ENCODE peak calls at places on chromosomes 5 and 9, in six cellular contexts. One of them, this sample, is unnamed.
A peak's percentile ranks its signal among the peaks of the same experiment; 100 is the strongest.

GRCh38 chr5:74594172-74595040 is 46.1 kb downstream of the ENC1 start:
- DNase-seq in mesendoderm: no peak
- DNase-seq in IMR-90: peak; percentile 29
- DNase-seq in H9: no peak
- DNase-seq in mesenchymal stem cell: peak; percentile 33
- DNase-seq in neuronal stem cell: no peak
- DNase-seq in this sample: no peak

GRCh38 chr9:37410969-37411785 is 11.3 kb upstream of the GRHPR start:
- DNase-seq in mesendoderm: peak; percentile 49
- DNase-seq in IMR-90: peak; percentile 15
- DNase-seq in H9: peak; percentile 74
- DNase-seq in mesenchymal stem cell: no peak
- DNase-seq in neuronal stem cell: no peak
- DNase-seq in this sample: peak; percentile 74

GRCh38 chr5:67299317-67299716 is 102.7 kb upstream of the CD180 start:
- DNase-seq in mesendoderm: no peak
- DNase-seq in IMR-90: peak; percentile 13
- DNase-seq in H9: no peak
- DNase-seq in mesenchymal stem cell: peak; percentile 50
- DNase-seq in neuronal stem cell: no peak
- DNase-seq in this sample: no peak

GRCh38 chr9:16563446-16563845 is 307.0 kb downstream of the BNC2 start:
- DNase-seq in mesendoderm: no peak
- DNase-seq in IMR-90: peak; percentile 16
- DNase-seq in H9: no peak
- DNase-seq in mesenchymal stem cell: no peak
- DNase-seq in neuronal stem cell: no peak
- DNase-seq in this sample: no peak

GRCh38 chr5:76688836-76689235 is 27.1 kb upstream of the F2R start:
- DNase-seq in mesendoderm: no peak
- DNase-seq in IMR-90: peak; percentile 53
- DNase-seq in H9: no peak
- DNase-seq in mesenchymal stem cell: peak; percentile 48
- DNase-seq in neuronal stem cell: no peak
- DNase-seq in this sample: no peak

GRCh38 chr5:96721351-96721970 is 59.3 kb downstream of the CAST start:
- DNase-seq in mesendoderm: no peak
- DNase-seq in IMR-90: peak; percentile 62
- DNase-seq in H9: no peak
- DNase-seq in mesenchymal stem cell: peak; percentile 69
- DNase-seq in neuronal stem cell: no peak
- DNase-seq in this sample: no peak

GRCh38 chr5:88682797-88683496 is 200.0 kb downstream of the MEF2C start:
- DNase-seq in mesendoderm: no peak
- DNase-seq in IMR-90: no peak
- DNase-seq in H9: no peak
- DNase-seq in mesenchymal stem cell: no peak
- DNase-seq in neuronal stem cell: no peak
- DNase-seq in this sample: no peak

GRCh38 chr5:159156839-159157238 is 52.5 kb downstream of the RNF145 start:
- DNase-seq in mesendoderm: peak; percentile 76
- DNase-seq in IMR-90: peak; percentile 83
- DNase-seq in H9: no peak
- DNase-seq in mesenchymal stem cell: peak; percentile 75
- DNase-seq in neuronal stem cell: peak; percentile 59
- DNase-seq in this sample: no peak

GRCh38 chr5:150448960-150449490 is 514 bp downstream of the RPS14 start:
- DNase-seq in mesendoderm: no peak
- DNase-seq in IMR-90: no peak
- DNase-seq in H9: no peak
- DNase-seq in mesenchymal stem cell: peak; percentile 51
- DNase-seq in neuronal stem cell: no peak
- DNase-seq in this sample: no peak

GRCh38 chr5:58410441-58410840 is 49.4 kb downstream of the PLK2 start:
- DNase-seq in mesendoderm: peak; percentile 56
- DNase-seq in IMR-90: peak; percentile 95
- DNase-seq in H9: no peak
- DNase-seq in mesenchymal stem cell: peak; percentile 76
- DNase-seq in neuronal stem cell: no peak
- DNase-seq in this sample: no peak

GRCh38 chr9:136231478-136232297 is 13.9 kb downstream of the QSOX2 start:
- DNase-seq in mesendoderm: no peak
- DNase-seq in IMR-90: no peak
- DNase-seq in H9: no peak
- DNase-seq in mesenchymal stem cell: no peak
- DNase-seq in neuronal stem cell: no peak
- DNase-seq in this sample: no peak

GRCh38 chr5:152405145-152405544 is at the start of gene NMUR2:
- DNase-seq in mesendoderm: peak; percentile 75
- DNase-seq in IMR-90: no peak
- DNase-seq in H9: peak; percentile 88
- DNase-seq in mesenchymal stem cell: no peak
- DNase-seq in neuronal stem cell: peak; percentile 39
- DNase-seq in this sample: peak; percentile 57

GRCh38 chr9:76044420-76044819 is 153.9 kb downstream of the PCSK5 start:
- DNase-seq in mesendoderm: no peak
- DNase-seq in IMR-90: peak; percentile 24
- DNase-seq in H9: no peak
- DNase-seq in mesenchymal stem cell: no peak
- DNase-seq in neuronal stem cell: no peak
- DNase-seq in this sample: no peak

GRCh38 chr5:176402684-176403083 is 13.7 kb downstream of the CLTB start:
- DNase-seq in mesendoderm: no peak
- DNase-seq in IMR-90: no peak
- DNase-seq in H9: no peak
- DNase-seq in mesenchymal stem cell: no peak
- DNase-seq in neuronal stem cell: no peak
- DNase-seq in this sample: no peak

GRCh38 chr5:75622564-75622963 is 11.3 kb downstream of the ANKDD1B start:
- DNase-seq in mesendoderm: no peak
- DNase-seq in IMR-90: peak; percentile 18
- DNase-seq in H9: no peak
- DNase-seq in mesenchymal stem cell: no peak
- DNase-seq in neuronal stem cell: no peak
- DNase-seq in this sample: no peak

GRCh38 chr9:132651259-132651658 is 18.5 kb downstream of the DDX31 start:
- DNase-seq in mesendoderm: no peak
- DNase-seq in IMR-90: peak; percentile 98
- DNase-seq in H9: no peak
- DNase-seq in mesenchymal stem cell: peak; percentile 95
- DNase-seq in neuronal stem cell: no peak
- DNase-seq in this sample: no peak

GRCh38 chr9:89183146-89183545 is 4.5 kb upstream of the SHC3 start:
- DNase-seq in mesendoderm: no peak
- DNase-seq in IMR-90: no peak
- DNase-seq in H9: no peak
- DNase-seq in mesenchymal stem cell: no peak
- DNase-seq in neuronal stem cell: no peak
- DNase-seq in this sample: no peak

GRCh38 chr5:181215997-181216982 is 6.8 kb upstream of the TRIM41 start:
- DNase-seq in mesendoderm: no peak
- DNase-seq in IMR-90: no peak
- DNase-seq in H9: peak; percentile 43
- DNase-seq in mesenchymal stem cell: no peak
- DNase-seq in neuronal stem cell: no peak
- DNase-seq in this sample: no peak

GRCh38 chr5:111254613-111255012 is 30.4 kb downstream of the CAMK4 start:
- DNase-seq in mesendoderm: no peak
- DNase-seq in IMR-90: peak; percentile 40
- DNase-seq in H9: no peak
- DNase-seq in mesenchymal stem cell: peak; percentile 64
- DNase-seq in neuronal stem cell: no peak
- DNase-seq in this sample: no peak

DNA sequence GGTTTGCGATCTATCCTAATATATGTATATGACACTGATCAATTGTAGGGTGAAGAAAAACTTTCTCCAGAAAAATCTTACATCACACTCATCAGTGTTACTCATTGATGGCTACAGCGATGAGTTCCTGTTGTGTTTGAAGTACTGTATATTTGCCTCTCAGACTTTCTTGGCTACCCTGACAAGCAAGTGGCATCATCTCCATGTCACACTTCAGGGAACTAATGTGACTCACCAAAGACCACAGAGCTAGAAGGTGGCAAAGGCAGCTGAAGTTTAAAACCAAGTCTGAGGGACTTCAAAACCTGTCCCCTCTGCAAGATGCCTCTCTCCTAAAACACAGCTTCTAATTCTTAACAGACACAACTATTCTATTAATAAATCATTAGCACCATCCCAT is 451.4 kb downstream of the CTNND2 start:
- DNase-seq in mesendoderm: no peak
- DNase-seq in IMR-90: no peak
- DNase-seq in H9: no peak
- DNase-seq in mesenchymal stem cell: no peak
- DNase-seq in neuronal stem cell: no peak
- DNase-seq in this sample: no peak
- H4K8ac ChIP-seq in mesendoderm: no peak overlapping the region
- H4K8ac ChIP-seq in IMR-90: no peak overlapping the region
- H4K8ac ChIP-seq in H9: no peak overlapping the region
- H4K8ac ChIP-seq in mesenchymal stem cell: no peak overlapping the region
- H4K8ac ChIP-seq in neuronal stem cell: no peak overlapping the region
- H4K8ac ChIP-seq in this sample: no peak overlapping the region

DNA sequence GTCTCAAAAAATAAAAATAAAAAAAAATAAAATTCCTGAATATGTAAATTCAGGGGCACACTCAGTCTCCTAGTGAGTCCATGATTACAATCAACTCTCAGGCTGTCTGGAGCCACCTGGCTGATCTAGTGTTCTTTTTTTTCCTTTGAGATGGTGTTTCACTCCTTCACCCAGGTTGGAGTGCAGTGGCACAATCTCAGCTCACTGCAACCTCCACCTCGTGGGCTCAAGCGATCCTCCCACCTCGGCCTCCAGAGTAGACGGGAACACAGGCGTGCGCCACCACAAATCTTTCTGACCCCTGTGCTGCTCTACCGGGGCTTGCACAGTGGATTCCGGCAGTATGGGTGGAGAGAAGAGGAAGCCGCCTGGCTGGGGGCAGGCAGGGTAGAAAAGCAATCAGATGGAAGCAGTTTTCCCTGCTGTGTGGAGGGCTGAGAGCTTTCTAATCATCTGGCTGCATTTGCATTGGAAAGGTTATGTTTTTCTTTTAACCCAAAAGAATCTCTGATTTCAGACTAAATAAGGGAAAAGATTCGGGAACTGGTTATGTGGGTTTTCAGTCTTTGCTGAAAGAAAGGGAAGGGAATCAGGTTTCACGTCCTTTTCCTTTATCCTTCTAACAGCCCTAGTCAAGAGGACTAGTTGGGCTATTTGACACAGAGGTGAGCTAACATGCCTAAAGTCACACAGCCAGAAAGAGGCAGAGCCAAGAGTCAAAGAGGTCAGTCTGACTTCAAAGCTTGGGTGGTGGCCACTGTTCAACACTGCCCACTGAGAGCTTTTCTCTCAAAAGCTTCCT is 26.3 kb upstream of the CORO2A start:
- DNase-seq in mesendoderm: peak; percentile 47
- DNase-seq in IMR-90: peak; percentile 27
- DNase-seq in H9: peak; percentile 76
- DNase-seq in mesenchymal stem cell: no peak
- DNase-seq in neuronal stem cell: no peak
- DNase-seq in this sample: peak; percentile 50
- H4K8ac ChIP-seq in mesendoderm: no peak overlapping the region
- H4K8ac ChIP-seq in IMR-90: peak overlapping the region; percentile 26
- H4K8ac ChIP-seq in H9: no peak overlapping the region
- H4K8ac ChIP-seq in mesenchymal stem cell: no peak overlapping the region
- H4K8ac ChIP-seq in neuronal stem cell: no peak overlapping the region
- H4K8ac ChIP-seq in this sample: no peak overlapping the region

GRCh38 chr9:73474625-73475024 is 323.0 kb downstream of the ANXA1 start:
- DNase-seq in mesendoderm: no peak
- DNase-seq in IMR-90: no peak
- DNase-seq in H9: no peak
- DNase-seq in mesenchymal stem cell: no peak
- DNase-seq in neuronal stem cell: no peak
- DNase-seq in this sample: no peak

GRCh38 chr9:73474002-73474600 is 322.4 kb downstream of the ANXA1 start:
- DNase-seq in mesendoderm: no peak
- DNase-seq in IMR-90: no peak
- DNase-seq in H9: no peak
- DNase-seq in mesenchymal stem cell: no peak
- DNase-seq in neuronal stem cell: no peak
- DNase-seq in this sample: no peak

DNA sequence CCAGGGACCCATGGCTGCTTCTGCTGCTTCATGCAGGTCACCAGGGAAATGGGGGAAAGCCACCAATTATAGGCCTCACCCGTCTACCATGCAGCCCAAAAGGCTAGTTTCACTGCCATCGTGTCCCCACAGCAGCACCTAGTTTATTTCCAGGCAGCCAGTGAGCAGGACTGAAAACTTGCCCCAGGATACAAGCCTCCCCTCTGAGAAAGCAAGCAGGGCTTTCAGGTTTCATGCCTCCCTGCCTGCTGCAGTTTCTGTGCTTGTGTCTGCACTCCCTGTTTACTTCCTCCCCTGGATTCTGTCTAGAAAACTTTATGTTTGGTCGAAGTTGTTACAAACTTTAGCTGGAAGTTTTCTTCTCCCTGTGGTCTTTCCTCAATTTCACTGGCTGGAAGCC is 319.1 kb downstream of the ANXA1 start:
- DNase-seq in mesendoderm: no peak
- DNase-seq in IMR-90: no peak
- DNase-seq in H9: no peak
- DNase-seq in mesenchymal stem cell: no peak
- DNase-seq in neuronal stem cell: no peak
- DNase-seq in this sample: no peak
- H4K8ac ChIP-seq in mesendoderm: no peak overlapping the region
- H4K8ac ChIP-seq in IMR-90: no peak overlapping the region
- H4K8ac ChIP-seq in H9: no peak overlapping the region
- H4K8ac ChIP-seq in mesenchymal stem cell: no peak overlapping the region
- H4K8ac ChIP-seq in neuronal stem cell: no peak overlapping the region
- H4K8ac ChIP-seq in this sample: peak overlapping the region; percentile 53

GRCh38 chr5:55597014-55597981 is 62.5 kb upstream of the PLPP1 start:
- DNase-seq in mesendoderm: no peak
- DNase-seq in IMR-90: peak; percentile 82
- DNase-seq in H9: no peak
- DNase-seq in mesenchymal stem cell: peak; percentile 91
- DNase-seq in neuronal stem cell: no peak
- DNase-seq in this sample: no peak
- H4K8ac ChIP-seq in mesendoderm: no peak overlapping the region
- H4K8ac ChIP-seq in IMR-90: peak overlapping the region; percentile 42
- H4K8ac ChIP-seq in H9: no peak overlapping the region
- H4K8ac ChIP-seq in mesenchymal stem cell: peak overlapping the region; percentile 70
- H4K8ac ChIP-seq in neuronal stem cell: no peak overlapping the region
- H4K8ac ChIP-seq in this sample: no peak overlapping the region

GRCh38 chr5:142356716-142357468 is 32.1 kb upstream of the SPRY4 start:
- DNase-seq in mesendoderm: peak; percentile 98
- DNase-seq in IMR-90: peak; percentile 92
- DNase-seq in H9: peak; percentile 95
- DNase-seq in mesenchymal stem cell: peak; percentile 98
- DNase-seq in neuronal stem cell: peak; percentile 69
- DNase-seq in this sample: peak; percentile 89
- H4K8ac ChIP-seq in mesendoderm: peak overlapping the region; percentile 13
- H4K8ac ChIP-seq in IMR-90: peak overlapping the region; percentile 98
- H4K8ac ChIP-seq in H9: peak overlapping the region; percentile 35
- H4K8ac ChIP-seq in mesenchymal stem cell: peak overlapping the region; percentile 98
- H4K8ac ChIP-seq in neuronal stem cell: no peak overlapping the region
- H4K8ac ChIP-seq in this sample: peak overlapping the region; percentile 62

DNA sequence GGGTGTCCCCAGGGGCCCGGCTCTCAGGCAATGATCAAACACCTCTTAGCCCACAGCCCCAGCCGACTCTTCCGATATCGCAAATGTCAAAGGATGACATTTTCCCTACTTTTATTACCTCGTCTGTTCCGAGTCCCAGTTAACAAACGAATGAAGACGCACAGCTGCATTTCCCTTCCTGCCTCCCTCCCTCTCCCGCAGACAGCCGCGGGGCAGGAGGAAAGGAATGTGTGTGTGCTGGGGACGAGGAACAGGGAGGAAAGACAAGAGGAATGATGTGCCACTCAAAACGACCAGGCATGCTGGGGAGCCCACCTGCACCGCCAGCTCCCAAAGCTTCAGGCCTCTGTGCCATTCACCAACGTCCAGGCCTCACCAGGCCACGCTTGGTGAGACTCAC is 125.9 kb upstream of the SARDH start:
- DNase-seq in mesendoderm: peak; percentile 75
- DNase-seq in IMR-90: peak; percentile 16
- DNase-seq in H9: no peak
- DNase-seq in mesenchymal stem cell: peak; percentile 51
- DNase-seq in neuronal stem cell: no peak
- DNase-seq in this sample: no peak
- H4K8ac ChIP-seq in mesendoderm: no peak overlapping the region
- H4K8ac ChIP-seq in IMR-90: no peak overlapping the region
- H4K8ac ChIP-seq in H9: no peak overlapping the region
- H4K8ac ChIP-seq in mesenchymal stem cell: peak overlapping the region; percentile 59
- H4K8ac ChIP-seq in neuronal stem cell: no peak overlapping the region
- H4K8ac ChIP-seq in this sample: peak overlapping the region; percentile 82